ENCODE peak calls at places on chromosomes 6 and 20, in eight cellular contexts. B is CD8-positive, alpha-beta T cell; Z is neuronal stem cell; F is uterus; Q is IMR-90; A is mucosa of descending colon; D is testis; Y is lower lobe of right lung. K is an unnamed sample.

GRCh38 chr6:4858194-4859028 is 82.2 kb downstream of the CDYL start:
- DNase-seq in B (no peak), Z (no peak), F (no peak), Q (no peak), A (peak), D (no peak), Y (no peak), K (peak)

GRCh38 chr6:110013396-110013795 is 35.3 kb downstream of the GPR6 start:
- DNase-seq in B (no peak), Z (no peak), F (no peak), Q (no peak), A (no peak), D (no peak), Y (no peak), K (no peak)

GRCh38 chr6:6856538-6857523 is 250.9 kb upstream of the RREB1 start:
- DNase-seq in B (no peak), Z (no peak), F (peak), Q (peak), A (peak), D (peak), Y (peak), K (peak)

GRCh38 chr6:35237466-35237865 is 22.1 kb upstream of the ZNF76 start:
- DNase-seq in B (no peak), Z (no peak), F (no peak), Q (no peak), A (no peak), D (no peak), Y (no peak), K (no peak)

GRCh38 chr6:102417368-102417767 is 1023.9 kb downstream of the GRIK2 start:
- DNase-seq in B (no peak), Z (no peak), F (no peak), Q (no peak), A (no peak), D (no peak), Y (no peak), K (no peak)

GRCh38 chr6:108689279-108690161 is 128.8 kb downstream of the FOXO3 start:
- DNase-seq in B (no peak), Z (no peak), F (peak), Q (peak), A (peak), D (peak), Y (peak), K (peak)

GRCh38 chr20:47406849-47407682 is 50.6 kb upstream of the ZMYND8 start:
- DNase-seq in B (no peak), Z (no peak), F (no peak), Q (peak), A (no peak), D (no peak), Y (no peak), K (no peak)

GRCh38 chr20:64077541-64077875 is 1.8 kb downstream of the RGS19 start:
- DNase-seq in B (no peak), Z (no peak), F (no peak), Q (no peak), A (no peak), D (no peak), Y (no peak), K (no peak)

GRCh38 chr6:153357391-153357790 is 226.3 kb upstream of the RGS17 start:
- DNase-seq in B (no peak), Z (no peak), F (no peak), Q (no peak), A (no peak), D (no peak), Y (no peak), K (no peak)

GRCh38 chr6:42337985-42338572 is 113.6 kb downstream of the TRERF1 start:
- DNase-seq in B (no peak), Z (no peak), F (no peak), Q (no peak), A (no peak), D (no peak), Y (no peak), K (no peak)

GRCh38 chr20:9185511-9185910 is 116.6 kb downstream of the PLCB4 start:
- DNase-seq in B (no peak), Z (no peak), F (no peak), Q (peak), A (no peak), D (no peak), Y (no peak), K (peak)

GRCh38 chr6:76940186-76940585 is 523.1 kb downstream of the HTR1B start:
- DNase-seq in B (no peak), Z (no peak), F (no peak), Q (no peak), A (no peak), D (no peak), Y (no peak), K (no peak)

GRCh38 chr6:148701393-148701774 is 45.4 kb upstream of the UST start:
- DNase-seq in B (no peak), Z (no peak), F (no peak), Q (no peak), A (no peak), D (no peak), Y (no peak), K (no peak)
- H3K4me3 ChIP-seq in B (peak), Z (no peak), F (no peak), Q (peak), A (no peak), D (no peak), Y (peak), K (no peak)

DNA sequence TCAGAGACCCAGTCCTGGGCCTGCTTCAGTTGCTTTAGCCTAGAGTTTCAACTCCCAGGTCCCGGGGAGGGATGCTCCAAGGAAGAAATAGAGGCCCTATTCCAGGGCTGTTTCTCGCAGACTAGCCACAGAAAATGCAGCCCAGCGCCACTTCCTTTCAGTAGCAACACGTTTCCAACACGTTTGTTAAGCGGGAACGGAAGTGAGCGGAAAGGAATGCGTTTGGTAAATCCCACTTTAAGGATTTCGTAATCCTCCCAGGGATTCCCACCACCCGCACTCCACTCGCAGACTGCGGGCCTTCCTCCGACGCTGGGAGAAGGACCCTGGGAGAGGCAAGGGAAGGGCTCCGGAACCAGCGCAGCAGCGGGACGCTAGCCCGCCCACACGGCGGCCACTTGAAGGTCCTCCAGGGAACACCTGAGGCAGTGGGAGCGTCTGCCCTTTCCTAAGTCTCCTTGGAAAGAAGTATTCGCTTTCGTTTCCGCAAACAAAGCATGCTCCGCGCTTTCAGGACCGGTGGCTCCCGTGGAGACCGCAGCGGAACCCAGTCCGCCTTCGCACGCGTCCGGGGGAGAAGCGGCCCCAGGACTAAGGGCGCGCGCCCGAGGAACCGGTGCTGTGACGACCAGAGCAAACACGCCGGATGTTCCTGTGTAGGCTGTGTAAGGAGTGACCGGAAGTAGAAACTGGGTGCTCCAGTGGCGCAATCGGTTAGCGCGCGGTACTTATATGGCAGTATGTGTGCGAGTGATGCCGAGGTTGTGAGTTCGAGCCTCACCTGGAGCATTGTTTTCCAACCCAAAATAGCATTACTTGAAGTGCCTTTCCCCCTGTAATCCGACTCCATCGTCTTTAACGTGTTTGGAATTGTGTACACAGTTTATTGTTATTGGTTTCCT is 227.6 kb upstream of the PRSS16 start:
- DNase-seq in B (peak), Z (peak), F (peak), Q (peak), A (peak), D (peak), Y (peak), K (peak)
- H3K4me3 ChIP-seq in B (peak), Z (peak), F (peak), Q (peak), A (peak), D (peak), Y (peak), K (peak)

DNA sequence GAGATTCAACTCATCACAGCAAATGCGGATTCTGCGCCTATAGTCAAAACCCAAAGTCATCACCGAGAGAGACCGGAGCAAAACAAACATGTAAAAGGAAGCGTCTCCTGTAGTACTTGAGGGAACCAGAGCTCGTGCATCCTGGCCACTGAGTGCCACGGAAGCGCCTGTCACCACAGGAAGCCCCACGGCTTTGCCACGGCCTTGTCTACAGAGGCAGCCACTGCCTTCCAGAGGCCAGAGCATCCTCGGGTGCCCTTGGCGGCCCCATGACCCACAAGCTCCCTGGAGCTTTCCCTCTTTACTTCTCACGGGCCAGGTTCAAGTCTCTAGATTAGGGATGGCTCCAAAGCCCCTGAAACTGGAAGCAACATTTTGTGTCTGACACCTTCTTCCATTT is 7.5 kb downstream of the TCFL5 start:
- DNase-seq in B (no peak), Z (no peak), F (no peak), Q (no peak), A (no peak), D (no peak), Y (no peak), K (no peak)
- H3K4me3 ChIP-seq in B (no peak), Z (no peak), F (no peak), Q (no peak), A (no peak), D (no peak), Y (no peak), K (no peak)

DNA sequence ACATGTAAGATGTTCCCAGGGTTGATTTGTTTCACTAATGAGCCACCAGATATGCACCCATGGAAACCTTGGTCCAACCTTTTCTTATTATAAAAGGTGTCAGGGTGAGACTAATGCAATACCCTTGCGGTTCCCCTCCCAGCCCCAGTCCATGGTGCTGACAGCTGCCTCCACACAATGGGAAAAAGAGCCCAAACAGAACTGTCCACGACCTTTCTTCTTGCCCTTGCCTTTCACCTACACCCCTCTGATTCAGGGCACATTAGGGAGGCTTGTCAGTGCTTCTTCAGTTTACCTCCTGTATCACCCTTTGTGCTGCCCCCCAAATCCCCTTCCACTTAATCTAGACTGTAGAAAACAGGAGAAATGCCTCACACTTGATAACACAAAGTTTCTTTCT is 352.7 kb upstream of the CDH4 start:
- DNase-seq in B (no peak), Z (no peak), F (no peak), Q (no peak), A (no peak), D (no peak), Y (no peak), K (no peak)
- H3K4me3 ChIP-seq in B (no peak), Z (no peak), F (no peak), Q (no peak), A (no peak), D (no peak), Y (no peak), K (no peak)